ENCODE peak calls at places on chromosome 9, in four cellular contexts. One of them, this sample, is unnamed.

GRCh38 chr9:129427113-129427512 is 193.8 kb downstream of the C9orf50 start:
- DNase-seq in stimulated activated CD4-positive, alpha-beta T cell treated with anti-CD3 and anti-CD28 coated beads, Interleukin-1b, Interleukin-23, amount 100 ng/mL, for 24 hours: no peak
- DNase-seq in HS-27A: no peak
- DNase-seq in HFF-Myc: no peak
- DNase-seq in this sample: no peak

GRCh38 chr9:94613003-94613402 is 19.4 kb upstream of the FBP2 start:
- DNase-seq in stimulated activated CD4-positive, alpha-beta T cell treated with anti-CD3 and anti-CD28 coated beads, Interleukin-1b, Interleukin-23, amount 100 ng/mL, for 24 hours: no peak
- DNase-seq in HS-27A: no peak
- DNase-seq in HFF-Myc: no peak
- DNase-seq in this sample: no peak

GRCh38 chr9:16230731-16231130 is 639.7 kb downstream of the BNC2 start:
- DNase-seq in HS-27A: no peak
- DNase-seq in HFF-Myc: no peak
- DNase-seq in stimulated activated CD4-positive, alpha-beta T cell treated with anti-CD3 and anti-CD28 coated beads, Interleukin-1b, Interleukin-23, amount 100 ng/mL, for 24 hours: no peak
- DNase-seq in this sample: no peak

GRCh38 chr9:5425006-5425628 is 12.6 kb downstream of the PLGRKT start:
- DNase-seq in stimulated activated CD4-positive, alpha-beta T cell treated with anti-CD3 and anti-CD28 coated beads, Interleukin-1b, Interleukin-23, amount 100 ng/mL, for 24 hours: no peak
- DNase-seq in HS-27A: no peak
- DNase-seq in HFF-Myc: peak
- DNase-seq in this sample: no peak

GRCh38 chr9:72149231-72149975 is at the start of gene GDA:
- DNase-seq in stimulated activated CD4-positive, alpha-beta T cell treated with anti-CD3 and anti-CD28 coated beads, Interleukin-1b, Interleukin-23, amount 100 ng/mL, for 24 hours: no peak
- DNase-seq in HFF-Myc: no peak
- DNase-seq in HS-27A: no peak
- DNase-seq in this sample: no peak

GRCh38 chr9:133727277-133727875 is 10.8 kb downstream of the SARDH start:
- DNase-seq in HS-27A: no peak
- DNase-seq in HFF-Myc: no peak
- DNase-seq in stimulated activated CD4-positive, alpha-beta T cell treated with anti-CD3 and anti-CD28 coated beads, Interleukin-1b, Interleukin-23, amount 100 ng/mL, for 24 hours: no peak
- DNase-seq in this sample: no peak

GRCh38 chr9:28158451-28158850 is 585.2 kb upstream of the C9orf72 start:
- DNase-seq in stimulated activated CD4-positive, alpha-beta T cell treated with anti-CD3 and anti-CD28 coated beads, Interleukin-1b, Interleukin-23, amount 100 ng/mL, for 24 hours: no peak
- DNase-seq in HFF-Myc: no peak
- DNase-seq in HS-27A: no peak
- DNase-seq in this sample: no peak

GRCh38 chr9:34995288-34996060 is 5.9 kb downstream of the DNAJB5 start:
- DNase-seq in stimulated activated CD4-positive, alpha-beta T cell treated with anti-CD3 and anti-CD28 coated beads, Interleukin-1b, Interleukin-23, amount 100 ng/mL, for 24 hours: no peak
- DNase-seq in HFF-Myc: no peak
- DNase-seq in HS-27A: no peak
- DNase-seq in this sample: no peak

GRCh38 chr9:96078866-96079505 is 203.5 kb downstream of the ERCC6L2 start:
- DNase-seq in HS-27A: no peak
- DNase-seq in HFF-Myc: no peak
- DNase-seq in stimulated activated CD4-positive, alpha-beta T cell treated with anti-CD3 and anti-CD28 coated beads, Interleukin-1b, Interleukin-23, amount 100 ng/mL, for 24 hours: no peak
- DNase-seq in this sample: no peak

GRCh38 chr9:108813951-108814601 is 41.7 kb downstream of the ACTL7B start:
- DNase-seq in HS-27A: peak
- DNase-seq in stimulated activated CD4-positive, alpha-beta T cell treated with anti-CD3 and anti-CD28 coated beads, Interleukin-1b, Interleukin-23, amount 100 ng/mL, for 24 hours: no peak
- DNase-seq in HFF-Myc: peak
- DNase-seq in this sample: no peak

GRCh38 chr9:121886759-121887485 is 206.2 kb downstream of the TTLL11 start:
- DNase-seq in HS-27A: no peak
- DNase-seq in HFF-Myc: no peak
- DNase-seq in stimulated activated CD4-positive, alpha-beta T cell treated with anti-CD3 and anti-CD28 coated beads, Interleukin-1b, Interleukin-23, amount 100 ng/mL, for 24 hours: no peak
- DNase-seq in this sample: no peak

GRCh38 chr9:15225564-15226126 is 81.4 kb downstream of the TTC39B start:
- DNase-seq in HFF-Myc: no peak
- DNase-seq in stimulated activated CD4-positive, alpha-beta T cell treated with anti-CD3 and anti-CD28 coated beads, Interleukin-1b, Interleukin-23, amount 100 ng/mL, for 24 hours: no peak
- DNase-seq in HS-27A: no peak
- DNase-seq in this sample: no peak

GRCh38 chr9:38063363-38063707 is 5.7 kb downstream of the SHB start:
- DNase-seq in stimulated activated CD4-positive, alpha-beta T cell treated with anti-CD3 and anti-CD28 coated beads, Interleukin-1b, Interleukin-23, amount 100 ng/mL, for 24 hours: no peak
- DNase-seq in HFF-Myc: no peak
- DNase-seq in HS-27A: no peak
- DNase-seq in this sample: no peak

GRCh38 chr9:137150485-137151060 is 11.6 kb downstream of the GRIN1 start:
- DNase-seq in HFF-Myc: no peak
- DNase-seq in stimulated activated CD4-positive, alpha-beta T cell treated with anti-CD3 and anti-CD28 coated beads, Interleukin-1b, Interleukin-23, amount 100 ng/mL, for 24 hours: no peak
- DNase-seq in HS-27A: no peak
- DNase-seq in this sample: no peak

GRCh38 chr9:71243951-71244350 is 122.5 kb upstream of the TRPM3 start:
- DNase-seq in HFF-Myc: no peak
- DNase-seq in stimulated activated CD4-positive, alpha-beta T cell treated with anti-CD3 and anti-CD28 coated beads, Interleukin-1b, Interleukin-23, amount 100 ng/mL, for 24 hours: no peak
- DNase-seq in HS-27A: no peak
- DNase-seq in this sample: no peak